ENCODE peak calls at places on chromosome 5, in seven cellular contexts. S is activated gamma-delta T cell treated with anti-CD3 and anti-CD28 coated beads, Interleukin-2, amount 50 U/mL, for 16 hours; F is C1 segment of cervical spinal cord; V is substantia nigra; T is Peyer's patch; D is sigmoid colon; Z is effector memory CD8-positive, alpha-beta T cell. B is an unnamed sample.

GRCh38 chr5:133967715-133968056 is 739 bp downstream of the C5orf15 start:
- DNase-seq in V (no peak), S (no peak), Z (peak; percentile 5), F (no peak), T (no peak), D (no peak), B (no peak)

GRCh38 chr5:125412051-125412560 is 665.7 kb upstream of the ZNF608 start:
- DNase-seq in F (peak; percentile 60), S (no peak), V (no peak), Z (no peak), D (peak; percentile 59), T (peak; percentile 51), B (no peak)

GRCh38 chr5:149632311-149633251 is 51.3 kb downstream of the ARHGEF37 start:
- DNase-seq in T (peak; percentile 46), S (no peak), D (peak; percentile 55), F (no peak), Z (no peak), V (no peak), B (no peak)

GRCh38 chr5:179596421-179596820 is 27.1 kb downstream of the HNRNPH1 start:
- DNase-seq in S (no peak), D (no peak), F (no peak), T (peak; percentile 11), Z (no peak), V (no peak), B (no peak)

GRCh38 chr5:153598099-153598498 is 107.6 kb downstream of the GRIA1 start:
- DNase-seq in S (no peak), F (no peak), D (no peak), T (no peak), V (no peak), Z (no peak), B (no peak)

GRCh38 chr5:53323511-53323910 is 156.9 kb upstream of the FST start:
- DNase-seq in T (no peak), S (no peak), D (no peak), F (no peak), Z (no peak), V (no peak), B (no peak)

GRCh38 chr5:9265391-9266287 is 280.2 kb downstream of the SEMA5A start:
- DNase-seq in S (no peak), F (no peak), Z (no peak), V (no peak), D (no peak), T (no peak), B (no peak)

GRCh38 chr5:65647941-65648340 is 23.1 kb downstream of the SHLD3 start:
- DNase-seq in V (no peak), F (no peak), Z (no peak), S (no peak), T (no peak), D (no peak), B (no peak)

GRCh38 chr5:139584137-139584536 is 23.0 kb downstream of the UBE2D2 start:
- DNase-seq in D (no peak), V (no peak), Z (no peak), S (no peak), F (no peak), T (no peak), B (no peak)

GRCh38 chr5:170161069-170161468 is 55.4 kb downstream of the FOXI1 start:
- DNase-seq in S (no peak), F (no peak), D (no peak), V (no peak), Z (no peak), T (no peak), B (no peak)

GRCh38 chr5:36641416-36641815 is 35.0 kb downstream of the SLC1A3 start:
- DNase-seq in V (no peak), D (no peak), S (no peak), T (no peak), F (no peak), Z (no peak), B (no peak)

GRCh38 chr5:134114886-134115805 is 665 bp downstream of the TCF7 start:
- DNase-seq in V (no peak), T (peak; percentile 83), Z (peak; percentile 59), F (no peak), S (peak; percentile 82), D (no peak), B (peak; percentile 25)

GRCh38 chr5:147393866-147394265 is 116.0 kb downstream of the DPYSL3 start:
- DNase-seq in Z (no peak), D (no peak), T (no peak), F (no peak), S (no peak), V (no peak), B (no peak)

GRCh38 chr5:135615581-135616260 is 36.9 kb upstream of the CXCL14 start:
- DNase-seq in F (no peak), S (no peak), T (no peak), V (no peak), Z (no peak), D (no peak), B (no peak)

GRCh38 chr5:146528232-146528631 is 12.2 kb upstream of the GPR151 start:
- DNase-seq in F (no peak), D (no peak), T (no peak), S (no peak), Z (no peak), V (no peak), B (no peak)

GRCh38 chr5:125552486-125552885 is 806.0 kb upstream of the ZNF608 start:
- DNase-seq in V (no peak), Z (no peak), F (no peak), T (no peak), D (no peak), S (no peak), B (no peak)